ENCODE peak calls at places on chromosome 3, in eight cellular contexts. P, F, Q, Y, N, R, X and T are unnamed samples.

GRCh38 chr3:28860307-28860706 is 420.6 kb upstream of the RBMS3 start:
- DNase-seq in Q (no peak), R (no peak), N (no peak), F (no peak), P (peak), X (no peak), Y (no peak), T (no peak)

GRCh38 chr3:123021986-123022510 is 5.5 kb downstream of the SEMA5B start:
- DNase-seq in P (no peak), X (no peak), F (no peak), Y (no peak), R (no peak), N (no peak), Q (no peak), T (no peak)

GRCh38 chr3:78606756-78607155 is 1161.0 kb downstream of the ROBO1 start:
- DNase-seq in Q (no peak), F (no peak), Y (no peak), P (no peak), R (no peak), X (no peak), N (no peak), T (no peak)

GRCh38 chr3:117018622-117019021 is 309.0 kb downstream of the TUSC7 start:
- DNase-seq in N (no peak), R (no peak), F (no peak), Y (no peak), X (no peak), P (no peak), Q (no peak), T (no peak)

GRCh38 chr3:47714606-47715005 is 67.1 kb downstream of the SMARCC1 start:
- DNase-seq in F (no peak), Q (no peak), Y (no peak), P (no peak), X (no peak), N (no peak), R (no peak), T (no peak)

GRCh38 chr3:119628390-119628789 is 30.7 kb downstream of the PLA1A start:
- DNase-seq in Q (no peak), F (no peak), P (no peak), Y (no peak), R (no peak), N (no peak), X (no peak), T (no peak)

GRCh38 chr3:155231792-155232191 is 61.7 kb downstream of the STRIT1 start:
- DNase-seq in R (no peak), N (no peak), Q (peak), X (no peak), P (no peak), F (no peak), Y (no peak), T (no peak)

GRCh38 chr3:18556503-18556902 is 131.4 kb upstream of the SATB1 start:
- DNase-seq in Q (no peak), X (peak), F (no peak), R (peak), P (no peak), Y (no peak), N (no peak), T (peak)

GRCh38 chr3:113873814-113874526 is 35.4 kb downstream of the GRAMD1C start:
- DNase-seq in P (no peak), X (no peak), N (no peak), R (no peak), Y (no peak), Q (no peak), F (no peak), T (no peak)

GRCh38 chr3:69669070-69669469 is 70.2 kb upstream of the MITF start:
- DNase-seq in P (no peak), Y (no peak), N (no peak), X (peak), R (no peak), Q (no peak), F (no peak), T (no peak)

GRCh38 chr3:76365284-76365683 is 579.9 kb upstream of the ZNF717 start:
- DNase-seq in R (no peak), F (no peak), Q (no peak), X (no peak), Y (no peak), N (no peak), P (no peak), T (no peak)

GRCh38 chr3:69454204-69454787 is 68.4 kb upstream of the FRMD4B start:
- DNase-seq in X (no peak), R (no peak), N (no peak), Q (no peak), P (no peak), Y (no peak), F (no peak), T (no peak)

GRCh38 chr3:94413721-94414106 is 350.9 kb downstream of the NSUN3 start:
- DNase-seq in P (peak), R (peak), F (no peak), Q (no peak), N (peak), X (peak), Y (no peak), T (no peak)

GRCh38 chr3:187935623-187936156 is 190.4 kb upstream of the BCL6 start:
- DNase-seq in Q (peak), Y (no peak), X (no peak), P (no peak), N (no peak), F (no peak), R (no peak), T (no peak)

GRCh38 chr3:135059580-135059979 is 264.5 kb downstream of the EPHB1 start:
- DNase-seq in Y (no peak), Q (no peak), P (no peak), R (no peak), X (no peak), F (no peak), N (no peak), T (no peak)

GRCh38 chr3:12182687-12183441 is 24.2 kb upstream of the TIMP4 start:
- DNase-seq in X (no peak), Y (no peak), N (no peak), F (no peak), R (no peak), Q (no peak), P (no peak), T (no peak)

GRCh38 chr3:2156244-2156847 is 57.7 kb downstream of the CNTN4 start:
- DNase-seq in N (no peak), X (peak), Y (no peak), R (no peak), Q (peak), F (no peak), P (no peak), T (no peak)

GRCh38 chr3:147654827-147655226 is 245.7 kb downstream of the ZIC1 start:
- DNase-seq in Y (no peak), P (peak), F (no peak), R (peak), Q (no peak), X (no peak), N (no peak), T (no peak)

GRCh38 chr3:195080571-195081141 is 190.3 kb downstream of the XXYLT1 start:
- DNase-seq in P (no peak), R (peak), Q (no peak), N (no peak), X (no peak), Y (no peak), F (peak), T (no peak)

GRCh38 chr3:48084170-48084569 is 68.0 kb upstream of the MAP4 start:
- DNase-seq in Q (no peak), N (no peak), X (no peak), P (no peak), F (no peak), R (no peak), Y (no peak), T (no peak)

GRCh38 chr3:170717410-170718402 is 131.8 kb upstream of the SLC7A14 start:
- DNase-seq in P (peak), R (peak), N (no peak), Q (no peak), F (no peak), Y (no peak), X (peak), T (no peak)

GRCh38 chr3:148435534-148435933 is 262.2 kb upstream of the AGTR1 start:
- DNase-seq in R (no peak), X (no peak), F (no peak), P (no peak), Q (no peak), Y (no peak), N (no peak), T (no peak)

GRCh38 chr3:71584216-71585061 is 911 bp upstream of the FOXP1 start:
- DNase-seq in X (peak), R (peak), N (no peak), Q (no peak), F (peak), Y (no peak), P (peak), T (no peak)

GRCh38 chr3:119295816-119296484 is 1.8 kb downstream of the ARHGAP31 start:
- DNase-seq in R (peak), F (no peak), X (no peak), Y (no peak), P (peak), Q (no peak), N (no peak), T (peak)

GRCh38 chr3:16142350-16143050 is 32.0 kb upstream of the GALNT15 start:
- DNase-seq in P (no peak), Y (no peak), Q (no peak), N (no peak), R (no peak), F (no peak), X (no peak), T (no peak)

GRCh38 chr3:102123590-102124190 is 274.4 kb downstream of the NFKBIZ start:
- DNase-seq in F (no peak), Q (no peak), P (peak), X (peak), Y (no peak), R (peak), N (no peak), T (no peak)

GRCh38 chr3:50230833-50231125 is 5.2 kb upstream of the GNAI2 start:
- DNase-seq in P (no peak), F (no peak), X (no peak), Q (no peak), Y (no peak), R (no peak), N (no peak), T (no peak)

GRCh38 chr3:177602601-177603136 is 405.4 kb upstream of the TBL1XR1 start:
- DNase-seq in Q (no peak), Y (no peak), R (peak), F (no peak), P (no peak), N (no peak), X (peak), T (no peak)

GRCh38 chr3:14141144-14141543 is 16.3 kb downstream of the TMEM43 start:
- DNase-seq in N (no peak), Q (no peak), F (no peak), X (no peak), Y (no peak), P (no peak), R (peak), T (no peak)

GRCh38 chr3:46127503-46127902 is 80.6 kb downstream of the CCR1 start:
- DNase-seq in P (peak), F (no peak), Q (no peak), N (peak), R (peak), Y (peak), X (peak), T (peak)

GRCh38 chr3:139302084-139302800 is 41.6 kb upstream of the MRPS22 start:
- DNase-seq in R (peak), N (peak), F (no peak), Q (peak), X (peak), Y (peak), P (peak), T (peak)

GRCh38 chr3:50008931-50009330 is 69.0 kb downstream of the RBM6 start:
- DNase-seq in F (no peak), X (peak), Q (no peak), R (peak), Y (no peak), N (no peak), P (peak), T (peak)

GRCh38 chr3:86563358-86563970 is 427.5 kb downstream of the VGLL3 start:
- DNase-seq in Y (peak), P (peak), F (no peak), N (peak), Q (peak), X (peak), R (peak), T (peak)

DNA sequence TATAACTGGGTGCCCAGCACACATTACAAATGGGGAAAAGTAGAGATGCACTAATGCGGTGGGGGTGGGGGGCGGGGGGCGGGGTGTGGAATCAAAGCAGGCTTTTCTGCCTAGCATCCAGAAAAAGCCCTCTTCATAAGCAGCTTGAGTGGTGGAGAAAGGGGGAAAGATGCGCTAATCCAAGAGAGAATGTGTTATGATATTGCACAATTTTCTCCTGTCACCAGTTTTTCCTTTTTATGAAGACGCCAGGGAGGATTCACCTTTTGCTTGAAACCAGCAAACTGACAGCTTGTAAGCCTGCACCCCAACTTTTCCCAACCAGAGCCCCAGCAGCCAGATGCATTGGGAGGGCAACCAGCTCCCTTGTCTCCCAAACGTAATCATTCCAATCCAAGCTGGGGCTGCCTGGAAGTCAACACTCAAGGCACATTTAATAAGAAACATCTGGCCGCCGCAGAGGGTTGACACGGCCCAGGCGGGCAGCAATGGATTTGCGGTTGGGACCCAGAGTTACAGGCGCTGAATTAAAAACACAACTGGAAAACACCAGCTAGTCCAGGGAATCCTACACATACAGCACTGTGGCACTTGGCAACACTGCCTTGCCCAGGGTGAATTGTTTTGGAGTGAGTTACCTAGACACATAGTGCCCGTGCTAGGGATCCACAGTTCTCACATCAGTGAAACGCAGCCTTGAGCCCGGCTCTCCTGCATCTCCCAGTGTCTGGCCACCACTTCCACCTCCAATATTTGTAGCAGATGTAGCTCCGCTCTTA is 218.5 kb upstream of the PRICKLE2 start:
- DNase-seq in F (no peak), R (peak), X (no peak), P (peak), N (no peak), Y (peak), Q (no peak), T (peak)
- H3K4me3 ChIP-seq in F (peak), R (no peak), X (no peak), P (peak), N (peak), Y (peak), Q (no peak), T (peak)

DNA sequence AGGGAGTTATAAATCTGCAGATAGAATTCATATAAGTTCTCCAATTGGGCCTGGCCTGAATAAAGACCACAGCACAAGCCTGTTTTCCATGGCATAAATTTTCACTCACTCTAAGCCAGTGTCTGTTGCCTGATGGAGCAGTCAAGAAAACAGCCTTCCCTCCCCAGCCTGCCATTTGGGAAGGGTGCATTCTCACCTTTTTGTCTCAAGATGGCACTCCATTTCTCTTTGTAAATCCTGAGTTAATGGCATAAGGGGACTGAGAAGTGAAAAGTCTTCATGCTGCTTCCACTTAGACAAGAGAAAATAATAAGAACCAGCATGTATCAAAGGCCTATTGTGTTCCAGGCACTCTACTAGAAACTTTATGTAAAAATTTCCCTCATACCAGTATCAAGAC is 115.6 kb upstream of the MANF start:
- DNase-seq in P (peak), N (no peak), Q (no peak), F (no peak), X (peak), Y (no peak), R (no peak), T (peak)
- TF ChIP-seq CTCF in P (peak), N (peak), Q (peak), F (no peak), X (peak), Y (no peak), R (no peak), T (peak)

DNA sequence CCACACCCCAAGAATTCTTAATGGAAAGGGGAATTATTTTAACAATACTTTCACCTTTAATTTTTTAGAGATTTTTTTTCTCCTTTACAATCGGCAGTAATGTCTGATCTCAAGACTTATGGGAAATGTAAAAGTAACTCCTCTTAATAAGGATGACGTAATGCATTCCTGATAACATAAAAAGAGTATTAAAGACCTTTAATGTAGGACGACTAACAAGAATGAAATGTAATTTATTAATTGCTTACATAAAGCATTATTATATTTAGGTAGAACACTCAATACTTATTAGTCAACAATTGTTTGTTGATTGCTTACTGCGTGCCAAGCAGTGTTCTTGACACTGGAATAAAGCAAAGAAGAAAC is 416.8 kb upstream of the NAALADL2 start:
- DNase-seq in X (peak), P (no peak), F (no peak), R (no peak), Y (no peak), Q (no peak), N (no peak), T (no peak)
- H3K4me3 ChIP-seq in X (peak), P (peak), F (peak), R (peak), Y (peak), Q (no peak), N (peak), T (peak)

GRCh38 chr3:30606301-30607031 is at the start of gene TGFBR2:
- DNase-seq in X (peak), Y (peak), R (peak), N (peak), P (peak), F (peak), Q (peak), T (peak)
- TF ChIP-seq CTCF in X (no peak), Y (no peak), R (no peak), N (no peak), P (peak), F (no peak), Q (peak), T (peak)

GRCh38 chr3:108096506-108097325 is 5.9 kb upstream of the CD47 start:
- DNase-seq in N (no peak), Y (no peak), Q (no peak), X (peak), P (no peak), R (no peak), F (no peak), T (no peak)
- H3K4me3 ChIP-seq in N (no peak), Y (no peak), Q (no peak), X (no peak), P (no peak), R (no peak), F (no peak), T (no peak)

GRCh38 chr3:129623447-129624118 is 17.1 kb upstream of the PLXND1 start:
- DNase-seq in R (no peak), Y (no peak), F (peak), N (no peak), P (no peak), Q (no peak), X (no peak), T (no peak)

GRCh38 chr3:129626744-129627349 is 20.4 kb upstream of the PLXND1 start:
- DNase-seq in X (peak), N (no peak), Y (peak), F (peak), P (peak), R (peak), Q (peak), T (no peak)

GRCh38 chr3:129627350-129628168 is 21.1 kb upstream of the PLXND1 start:
- DNase-seq in F (peak), R (peak), Y (peak), X (peak), N (no peak), Q (peak), P (peak), T (no peak)

GRCh38 chr3:129624347-129625070 is 18.0 kb upstream of the PLXND1 start:
- DNase-seq in Q (no peak), F (no peak), N (no peak), P (peak), R (no peak), X (no peak), Y (no peak), T (no peak)

GRCh38 chr3:129625071-129625874 is 18.8 kb upstream of the PLXND1 start:
- DNase-seq in Q (no peak), Y (no peak), X (no peak), R (no peak), F (no peak), P (no peak), N (no peak), T (no peak)
- TF ChIP-seq CTCF in Q (no peak), Y (no peak), X (peak), R (no peak), F (no peak), P (no peak), N (no peak), T (no peak)

GRCh38 chr3:66393486-66394260 is 107.1 kb downstream of the LRIG1 start:
- DNase-seq in F (no peak), X (no peak), Q (no peak), Y (no peak), P (peak), R (peak), N (no peak), T (peak)
- H3K4me3 ChIP-seq in F (no peak), X (no peak), Q (no peak), Y (no peak), P (no peak), R (no peak), N (no peak), T (no peak)

DNA sequence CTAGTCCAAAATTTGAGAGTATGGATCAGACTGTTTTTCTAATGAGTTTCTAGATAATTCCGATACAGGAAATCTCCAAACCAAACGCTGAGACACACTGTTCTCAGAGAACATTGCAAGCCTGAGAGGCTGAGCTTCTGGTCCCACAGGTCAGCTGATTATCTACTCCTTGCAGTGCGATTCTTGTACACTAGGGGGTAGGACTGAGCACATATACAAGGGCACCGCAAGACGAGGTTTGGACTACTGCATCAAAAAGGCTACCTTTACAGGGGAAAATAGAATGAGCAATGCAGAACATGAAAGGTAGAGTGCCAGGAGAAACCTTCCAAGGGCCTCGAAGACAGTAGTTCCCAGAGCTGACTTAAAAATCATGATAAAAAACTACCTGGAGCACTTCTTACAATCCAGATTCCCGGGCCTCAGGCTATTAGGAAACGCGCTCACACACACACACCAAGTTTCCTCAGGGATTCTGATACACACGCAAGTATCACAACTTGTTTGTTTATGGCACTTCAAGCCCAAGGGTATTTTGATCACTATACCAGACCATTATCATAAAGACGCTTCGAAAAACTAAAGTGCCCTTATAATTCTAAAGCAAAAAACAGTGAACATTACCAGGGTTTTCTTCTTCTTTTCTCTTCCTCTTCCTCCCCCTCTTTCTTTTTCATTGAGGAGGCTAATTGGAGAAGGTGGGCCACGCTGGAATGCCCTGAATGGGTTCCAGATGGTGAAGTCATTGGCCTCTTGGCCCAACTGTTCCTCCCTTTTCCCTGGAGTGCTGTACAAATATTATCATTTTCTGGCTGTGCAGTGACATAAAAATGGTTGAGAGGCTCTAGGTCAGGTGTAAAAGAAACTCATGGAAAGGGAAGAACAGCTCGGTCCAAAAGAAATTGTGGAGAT is 61.8 kb downstream of the SLC12A8 start:
- DNase-seq in F (peak), Y (peak), P (peak), N (no peak), Q (peak), X (peak), R (no peak), T (no peak)
- TF ChIP-seq CTCF in F (peak), Y (peak), P (peak), N (peak), Q (peak), X (peak), R (peak), T (peak)